ENCODE peak calls at places on chromosomes 6 and 20, in seven cellular contexts. R, Z, J, Q, S, P and U are unnamed samples.

GRCh38 chr6:113596907-113597583 is 260.1 kb upstream of the MARCKS start:
- DNase-seq in R (no peak), Z (peak), J (no peak), Q (peak), S (no peak), P (no peak), U (peak)

GRCh38 chr20:1274485-1275313 is 8.6 kb downstream of the SNPH start:
- DNase-seq in R (no peak), Z (peak), J (no peak), Q (no peak), S (no peak), P (no peak), U (no peak)

GRCh38 chr6:136812174-136812573 is 10.2 kb upstream of the PEX7 start:
- DNase-seq in R (no peak), Z (no peak), J (no peak), Q (no peak), S (no peak), P (no peak), U (no peak)

GRCh38 chr6:33392168-33392947 is 735 bp downstream of the KIFC1 start:
- DNase-seq in R (no peak), Z (no peak), J (no peak), Q (no peak), S (no peak), P (no peak), U (peak)

GRCh38 chr6:131379951-131380350 is 193.1 kb upstream of the ARG1 start:
- DNase-seq in R (no peak), Z (no peak), J (no peak), Q (peak), S (no peak), P (no peak), U (peak)

GRCh38 chr6:170046786-170047626 is 243.9 kb downstream of the DLL1 start:
- DNase-seq in R (no peak), Z (no peak), J (no peak), Q (peak), S (no peak), P (peak), U (no peak)

GRCh38 chr6:72376736-72377135 is 245.1 kb upstream of the KCNQ5 start:
- DNase-seq in R (no peak), Z (no peak), J (no peak), Q (no peak), S (no peak), P (no peak), U (no peak)

GRCh38 chr6:28105286-28105685 is 19.1 kb upstream of the ZSCAN16 start:
- DNase-seq in R (no peak), Z (no peak), J (no peak), Q (peak), S (peak), P (no peak), U (no peak)

GRCh38 chr6:139161169-139161568 is 26.3 kb downstream of the HECA start:
- DNase-seq in R (no peak), Z (peak), J (peak), Q (peak), S (no peak), P (no peak), U (no peak)

GRCh38 chr6:149028767-149029405 is 282.1 kb downstream of the UST start:
- DNase-seq in R (peak), Z (peak), J (peak), Q (peak), S (peak), P (peak), U (peak)

GRCh38 chr6:157911786-157912185 is 69.9 kb upstream of the SYNJ2 start:
- DNase-seq in R (no peak), Z (no peak), J (no peak), Q (no peak), S (no peak), P (no peak), U (no peak)

GRCh38 chr6:37244430-37245310 is 12.9 kb upstream of the TBC1D22B start:
- DNase-seq in R (no peak), Z (peak), J (no peak), Q (peak), S (no peak), P (peak), U (peak)

GRCh38 chr20:37276494-37277252 is 12.8 kb upstream of the MANBAL start:
- DNase-seq in R (no peak), Z (peak), J (no peak), Q (peak), S (peak), P (peak), U (peak)

GRCh38 chr6:32240686-32241085 is 16.8 kb upstream of the NOTCH4 start:
- DNase-seq in R (no peak), Z (no peak), J (no peak), Q (no peak), S (no peak), P (no peak), U (no peak)

GRCh38 chr6:169971171-169971861 is 219.9 kb downstream of the ERMARD start:
- DNase-seq in R (no peak), Z (no peak), J (no peak), Q (no peak), S (no peak), P (peak), U (no peak)

GRCh38 chr20:39800548-39800947 is 838.4 kb downstream of the DHX35 start:
- DNase-seq in R (no peak), Z (no peak), J (no peak), Q (peak), S (no peak), P (no peak), U (peak)

GRCh38 chr20:11772226-11772730 is 145.4 kb upstream of the BTBD3 start:
- DNase-seq in R (no peak), Z (no peak), J (no peak), Q (no peak), S (no peak), P (no peak), U (no peak)

GRCh38 chr6:129317931-129318820 is 391.8 kb downstream of the ARHGAP18 start:
- DNase-seq in R (no peak), Z (no peak), J (no peak), Q (peak), S (no peak), P (no peak), U (peak)

GRCh38 chr20:31868853-31869672 is 1.3 kb downstream of the DUSP15 start:
- DNase-seq in R (no peak), Z (no peak), J (no peak), Q (no peak), S (no peak), P (no peak), U (no peak)

GRCh38 chr6:4632411-4632810 is 143.8 kb upstream of the CDYL start:
- DNase-seq in R (no peak), Z (no peak), J (no peak), Q (no peak), S (no peak), P (no peak), U (no peak)

GRCh38 chr20:23061713-23062561 is 12.5 kb upstream of the THBD start:
- DNase-seq in R (no peak), Z (no peak), J (no peak), Q (peak), S (no peak), P (peak), U (peak)

GRCh38 chr6:18990313-18990978 is 603.3 kb downstream of the RNF144B start:
- DNase-seq in R (peak), Z (no peak), J (no peak), Q (peak), S (peak), P (peak), U (peak)

GRCh38 chr20:56981301-56981700 is 285.1 kb downstream of the BMP7 start:
- DNase-seq in R (no peak), Z (no peak), J (no peak), Q (no peak), S (no peak), P (no peak), U (no peak)

GRCh38 chr6:35174043-35174434 is 32.9 kb upstream of the TCP11 start:
- DNase-seq in R (no peak), Z (no peak), J (no peak), Q (no peak), S (no peak), P (no peak), U (no peak)

GRCh38 chr6:73604461-73604860 is 49.3 kb downstream of the SLC17A5 start:
- DNase-seq in R (no peak), Z (no peak), J (no peak), Q (no peak), S (no peak), P (no peak), U (no peak)

GRCh38 chr6:6328451-6328850 is 8.0 kb upstream of the F13A1 start:
- DNase-seq in R (no peak), Z (no peak), J (no peak), Q (no peak), S (no peak), P (no peak), U (no peak)

GRCh38 chr6:43089874-43090556 is 13.9 kb downstream of the PTK7 start:
- DNase-seq in R (no peak), Z (no peak), J (no peak), Q (peak), S (peak), P (no peak), U (no peak)

GRCh38 chr6:37182736-37183590 is 13.0 kb downstream of the PIM1 start:
- DNase-seq in R (no peak), Z (no peak), J (peak), Q (no peak), S (no peak), P (peak), U (peak)

GRCh38 chr6:7545509-7546369 is 4.3 kb downstream of the DSP start:
- DNase-seq in R (no peak), Z (no peak), J (no peak), Q (no peak), S (no peak), P (no peak), U (no peak)

GRCh38 chr6:112044856-112045255 is 9.0 kb upstream of the CCN6 start:
- DNase-seq in R (no peak), Z (no peak), J (no peak), Q (peak), S (no peak), P (no peak), U (peak)

GRCh38 chr6:29720863-29721262 is 2.4 kb upstream of the HLA-F start:
- DNase-seq in R (no peak), Z (no peak), J (no peak), Q (no peak), S (no peak), P (no peak), U (no peak)

GRCh38 chr20:4894409-4894808 is 106.9 kb downstream of the SLC23A2 start:
- DNase-seq in R (no peak), Z (no peak), J (no peak), Q (no peak), S (no peak), P (no peak), U (no peak)

GRCh38 chr6:1574083-1574761 is 35.5 kb upstream of the FOXC1 start:
- DNase-seq in R (no peak), Z (no peak), J (no peak), Q (no peak), S (no peak), P (no peak), U (no peak)

GRCh38 chr6:13725570-13725969 is 13.9 kb upstream of the RANBP9 start:
- DNase-seq in R (no peak), Z (no peak), J (no peak), Q (no peak), S (no peak), P (no peak), U (peak)

GRCh38 chr20:53445276-53445675 is 148.4 kb downstream of the ZNF217 start:
- DNase-seq in R (no peak), Z (no peak), J (no peak), Q (no peak), S (no peak), P (no peak), U (no peak)

GRCh38 chr6:43798688-43799444 is 28.9 kb downstream of the VEGFA start:
- DNase-seq in R (no peak), Z (no peak), J (no peak), Q (peak), S (peak), P (peak), U (peak)

GRCh38 chr6:85362652-85363310 is 87.1 kb upstream of the NT5E start:
- DNase-seq in R (no peak), Z (no peak), J (no peak), Q (no peak), S (no peak), P (no peak), U (no peak)

GRCh38 chr6:35090734-35091133 is 50.4 kb downstream of the TCP11 start:
- DNase-seq in R (no peak), Z (no peak), J (no peak), Q (no peak), S (no peak), P (no peak), U (no peak)

GRCh38 chr20:20293986-20294385 is 73.9 kb upstream of the INSM1 start:
- DNase-seq in R (no peak), Z (no peak), J (no peak), Q (no peak), S (no peak), P (no peak), U (no peak)